ENCODE peak calls at places on chromosome 6, in nine cellular contexts. Z is lung, A is sigmoid colon, U is H9, B is heart left ventricle, Y is heart right ventricle, P is fibroblast of lung, M is OCI-LY7, Q is A549. C is an unnamed sample.

GRCh38 chr6:95877480-95877879 is 138.3 kb upstream of the FUT9 start:
- DNase-seq in Z (no peak), A (no peak), U (no peak), B (no peak), Y (no peak), P (no peak), M (no peak), Q (no peak), C (no peak)

GRCh38 chr6:22313796-22314195 is 17.0 kb upstream of the PRL start:
- DNase-seq in Z (no peak), A (no peak), U (no peak), B (no peak), Y (no peak), P (no peak), M (no peak), Q (no peak), C (no peak)

GRCh38 chr6:34148864-34149810 is 3.2 kb upstream of the GRM4 start:
- DNase-seq in Z (no peak), A (peak), U (peak), B (no peak), Y (no peak), P (no peak), M (no peak), Q (no peak), C (no peak)

GRCh38 chr6:11296449-11297375 is 64.2 kb upstream of the NEDD9 start:
- DNase-seq in Z (no peak), A (no peak), U (no peak), B (no peak), Y (no peak), P (no peak), M (no peak), Q (no peak), C (no peak)

GRCh38 chr6:5279891-5280338 is 18.6 kb downstream of the FARS2 start:
- DNase-seq in Z (no peak), A (no peak), U (no peak), B (no peak), Y (no peak), P (no peak), M (no peak), Q (no peak), C (no peak)

GRCh38 chr6:166757226-166758135 is 130.4 kb upstream of the RPS6KA2 start:
- DNase-seq in Z (no peak), A (no peak), U (no peak), B (no peak), Y (no peak), P (peak), M (no peak), Q (no peak), C (peak)

GRCh38 chr6:34232901-34233300 is 3.8 kb upstream of the HMGA1 start:
- DNase-seq in Z (no peak), A (no peak), U (no peak), B (no peak), Y (no peak), P (no peak), M (no peak), Q (no peak), C (no peak)

GRCh38 chr6:107386340-107386739 is 73.0 kb downstream of the PDSS2 start:
- DNase-seq in Z (no peak), A (no peak), U (no peak), B (no peak), Y (no peak), P (peak), M (no peak), Q (no peak), C (no peak)

GRCh38 chr6:142300302-142300701 is 1.5 kb upstream of the ADGRG6 start:
- DNase-seq in Z (no peak), A (no peak), U (no peak), B (no peak), Y (no peak), P (no peak), M (no peak), Q (no peak), C (no peak)

GRCh38 chr6:113540491-113540890 is 316.7 kb upstream of the MARCKS start:
- DNase-seq in Z (no peak), A (no peak), U (no peak), B (no peak), Y (no peak), P (no peak), M (no peak), Q (no peak), C (no peak)

GRCh38 chr6:10400330-10400729 is 14.5 kb downstream of the TFAP2A start:
- DNase-seq in Z (no peak), A (no peak), U (no peak), B (no peak), Y (no peak), P (no peak), M (no peak), Q (no peak), C (peak)

GRCh38 chr6:91490672-91491071 is 903.8 kb upstream of the MAP3K7 start:
- DNase-seq in Z (no peak), A (no peak), U (no peak), B (no peak), Y (no peak), P (no peak), M (no peak), Q (no peak), C (no peak)

GRCh38 chr6:79608334-79609224 is 22.6 kb upstream of the SH3BGRL2 start:
- DNase-seq in Z (no peak), A (no peak), U (no peak), B (no peak), Y (no peak), P (no peak), M (no peak), Q (no peak), C (no peak)

GRCh38 chr6:134368670-134369069 is 50.8 kb upstream of the SGK1 start:
- DNase-seq in Z (no peak), A (no peak), U (no peak), B (no peak), Y (no peak), P (no peak), M (no peak), Q (no peak), C (no peak)

GRCh38 chr6:2008383-2008976 is 236.9 kb downstream of the GMDS start:
- DNase-seq in Z (no peak), A (no peak), U (no peak), B (no peak), Y (no peak), P (no peak), M (no peak), Q (no peak), C (peak)

GRCh38 chr6:110338820-110339470 is 19.2 kb downstream of the METTL24 start:
- DNase-seq in Z (no peak), A (no peak), U (no peak), B (no peak), Y (no peak), P (peak), M (no peak), Q (no peak), C (no peak)

GRCh38 chr6:39007575-39007974 is 41.0 kb upstream of the GLP1R start:
- DNase-seq in Z (no peak), A (no peak), U (no peak), B (no peak), Y (no peak), P (no peak), M (no peak), Q (no peak), C (no peak)

GRCh38 chr6:20180935-20181334 is 31.3 kb downstream of the MBOAT1 start:
- DNase-seq in Z (no peak), A (no peak), U (no peak), B (peak), Y (no peak), P (no peak), M (no peak), Q (no peak), C (no peak)
- H3K27ac ChIP-seq in Z (no peak), A (no peak), U (no peak), B (peak), Y (peak), P (no peak), M (no peak), Q (no peak), C (no peak)

GRCh38 chr6:16594849-16595248 is 166.4 kb downstream of the ATXN1 start:
- DNase-seq in Z (no peak), A (no peak), U (no peak), B (no peak), Y (no peak), P (no peak), M (no peak), Q (no peak), C (no peak)

GRCh38 chr6:16596890-16597331 is 164.3 kb downstream of the ATXN1 start:
- DNase-seq in Z (no peak), A (no peak), U (peak), B (no peak), Y (no peak), P (no peak), M (no peak), Q (no peak), C (peak)

GRCh38 chr6:16595514-16595913 is 165.7 kb downstream of the ATXN1 start:
- DNase-seq in Z (no peak), A (no peak), U (no peak), B (no peak), Y (no peak), P (no peak), M (no peak), Q (no peak), C (no peak)

GRCh38 chr6:16591681-16592549 is 169.3 kb downstream of the ATXN1 start:
- DNase-seq in Z (no peak), A (no peak), U (no peak), B (no peak), Y (no peak), P (no peak), M (peak), Q (no peak), C (no peak)

GRCh38 chr6:16592550-16592892 is 168.7 kb downstream of the ATXN1 start:
- DNase-seq in Z (no peak), A (no peak), U (no peak), B (no peak), Y (no peak), P (no peak), M (no peak), Q (no peak), C (no peak)
- H3K27ac ChIP-seq in Z (no peak), A (no peak), U (no peak), B (no peak), Y (no peak), P (no peak), M (no peak), Q (no peak), C (no peak)

DNA sequence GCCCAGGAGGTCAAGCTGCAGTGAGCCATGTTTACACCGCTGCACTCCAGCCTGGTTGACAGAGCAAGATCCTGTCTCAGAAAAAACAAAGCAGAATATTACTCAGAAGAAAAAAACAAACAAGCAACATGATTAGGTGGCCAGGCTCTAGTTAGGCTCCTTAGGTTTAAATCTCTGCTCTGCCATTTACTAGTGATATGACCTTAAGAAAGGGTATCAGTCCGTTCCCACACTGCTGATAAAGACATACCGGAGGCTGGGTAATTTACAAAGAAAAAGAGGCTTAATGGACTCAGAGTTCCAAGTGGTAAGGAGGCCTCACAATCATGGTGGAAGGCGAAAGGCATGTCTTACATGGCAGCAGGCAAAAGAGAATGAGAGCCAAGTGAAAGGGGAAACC is 2.5 kb upstream of the LTV1 start:
- DNase-seq in Z (no peak), A (no peak), U (no peak), B (no peak), Y (no peak), P (no peak), M (no peak), Q (no peak), C (no peak)
- H3K27ac ChIP-seq in Z (no peak), A (no peak), U (no peak), B (no peak), Y (no peak), P (no peak), M (no peak), Q (no peak), C (no peak)

GRCh38 chr6:162726997-162727346 is 594 bp downstream of the PRKN start:
- DNase-seq in Z (no peak), A (no peak), U (no peak), B (peak), Y (no peak), P (no peak), M (peak), Q (peak), C (no peak)
- H3K27ac ChIP-seq in Z (peak), A (peak), U (no peak), B (peak), Y (peak), P (peak), M (no peak), Q (peak), C (no peak)

DNA sequence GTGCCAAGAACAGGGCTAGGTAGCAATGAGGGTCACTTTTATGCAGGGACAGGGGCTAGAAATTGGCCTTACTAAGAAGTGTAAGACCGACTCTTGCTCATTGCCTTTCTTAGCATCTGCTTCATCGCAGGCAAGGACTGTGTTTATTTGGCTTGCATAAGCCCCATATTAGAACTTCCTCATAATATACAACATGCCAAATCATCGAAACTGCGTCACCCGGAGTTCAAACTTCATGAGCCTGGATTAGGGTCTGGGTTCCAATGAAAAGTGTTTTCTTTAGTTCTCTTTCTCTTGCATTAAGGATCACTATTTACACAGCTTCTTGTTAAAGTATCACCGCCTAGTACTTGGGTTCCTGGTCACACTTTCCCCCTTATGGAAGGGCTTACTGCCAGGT is 957 bp upstream of the SMAP1 start:
- DNase-seq in Z (no peak), A (no peak), U (no peak), B (no peak), Y (no peak), P (no peak), M (no peak), Q (no peak), C (no peak)
- H3K27ac ChIP-seq in Z (no peak), A (peak), U (no peak), B (peak), Y (peak), P (no peak), M (no peak), Q (peak), C (no peak)

GRCh38 chr6:168546730-168547129 is 105.7 kb downstream of the SMOC2 start:
- DNase-seq in Z (no peak), A (no peak), U (no peak), B (no peak), Y (no peak), P (no peak), M (no peak), Q (no peak), C (no peak)

GRCh38 chr6:168542301-168542700 is 101.3 kb downstream of the SMOC2 start:
- DNase-seq in Z (no peak), A (no peak), U (no peak), B (no peak), Y (no peak), P (no peak), M (no peak), Q (no peak), C (no peak)

GRCh38 chr6:168550326-168550725 is 109.3 kb downstream of the SMOC2 start:
- DNase-seq in Z (no peak), A (no peak), U (no peak), B (no peak), Y (no peak), P (no peak), M (no peak), Q (no peak), C (no peak)

GRCh38 chr6:168545428-168545827 is 104.4 kb downstream of the SMOC2 start:
- DNase-seq in Z (no peak), A (no peak), U (no peak), B (no peak), Y (no peak), P (no peak), M (no peak), Q (no peak), C (no peak)

DNA sequence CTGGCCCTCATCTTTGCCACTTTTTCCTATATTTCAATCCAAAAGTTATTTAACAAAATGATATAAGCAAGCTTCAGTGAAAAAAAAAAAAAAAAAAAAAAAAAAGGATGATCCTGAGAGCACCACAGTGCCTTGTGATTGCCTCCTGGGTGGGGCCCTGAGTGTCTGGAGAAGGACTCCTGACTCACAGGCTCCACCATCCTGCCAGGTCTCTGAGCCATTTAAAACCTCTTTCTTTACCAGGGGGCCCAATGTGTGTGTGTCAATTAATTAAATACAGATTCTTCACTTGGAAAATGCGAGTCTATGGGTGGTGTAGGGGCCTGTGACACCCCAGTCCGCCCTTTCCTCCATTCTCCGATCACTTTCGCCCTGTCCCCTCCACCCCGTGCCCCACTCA is 105.2 kb downstream of the SMOC2 start:
- DNase-seq in Z (no peak), A (no peak), U (no peak), B (no peak), Y (no peak), P (no peak), M (no peak), Q (no peak), C (no peak)
- H3K27ac ChIP-seq in Z (no peak), A (peak), U (no peak), B (no peak), Y (no peak), P (no peak), M (no peak), Q (no peak), C (no peak)

DNA sequence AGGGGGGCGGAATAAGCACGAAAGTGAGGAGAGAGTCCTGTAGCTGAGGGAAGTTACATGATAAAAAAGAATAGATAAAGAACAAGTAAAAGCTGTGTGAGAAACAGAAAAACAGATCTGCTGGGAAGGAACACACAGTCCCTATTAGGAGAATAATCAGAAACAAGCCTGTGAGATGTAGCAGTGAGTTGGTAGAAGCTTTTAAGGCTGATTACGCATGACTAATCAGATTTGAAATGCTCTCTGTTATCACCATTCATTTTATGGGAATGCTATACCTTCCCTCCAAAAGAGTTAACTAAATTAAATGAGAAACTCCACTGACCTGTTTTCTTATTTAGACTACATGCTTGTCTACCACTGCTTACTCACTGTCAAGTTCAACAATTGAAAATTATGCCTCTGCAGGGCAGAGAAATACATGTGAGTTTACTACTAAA is 15.8 kb downstream of the REPS1 start:
- DNase-seq in Z (no peak), A (no peak), U (no peak), B (no peak), Y (no peak), P (peak), M (no peak), Q (no peak), C (no peak)
- H3K27ac ChIP-seq in Z (no peak), A (peak), U (no peak), B (no peak), Y (peak), P (peak), M (no peak), Q (peak), C (peak)

GRCh38 chr6:188821-189655 is 103.2 kb upstream of the DUSP22 start:
- DNase-seq in Z (peak), A (peak), U (peak), B (peak), Y (peak), P (peak), M (peak), Q (peak), C (peak)
- H3K27ac ChIP-seq in Z (no peak), A (no peak), U (no peak), B (no peak), Y (no peak), P (no peak), M (peak), Q (no peak), C (no peak)

GRCh38 chr6:37696841-37697735 is 595 bp downstream of the MDGA1 start:
- DNase-seq in Z (no peak), A (no peak), U (no peak), B (peak), Y (peak), P (no peak), M (no peak), Q (peak), C (no peak)
- H3K27ac ChIP-seq in Z (no peak), A (peak), U (no peak), B (no peak), Y (peak), P (peak), M (no peak), Q (peak), C (no peak)

GRCh38 chr6:158488065-158488464 is 71.8 kb upstream of the TMEM181 start:
- DNase-seq in Z (no peak), A (no peak), U (no peak), B (no peak), Y (no peak), P (peak), M (no peak), Q (peak), C (peak)
- H3K27ac ChIP-seq in Z (no peak), A (no peak), U (no peak), B (no peak), Y (no peak), P (peak), M (no peak), Q (peak), C (no peak)